ENCODE peak calls at places on chromosomes 5 and 9, in six cellular contexts. S is cardiac muscle cell, F is spleen, G is OCI-LY7, K is pancreas, P is fibroblast of villous mesenchyme. C is an unnamed sample.

GRCh38 chr5:132456553-132457361 is 33.8 kb downstream of the IRF1 start:
- DNase-seq in S (no peak), F (peak; percentile 95), G (peak; percentile 80), K (no peak), P (peak; percentile 59), C (no peak)

GRCh38 chr5:173293817-173294672 is 34.2 kb downstream of the STC2 start:
- DNase-seq in S (peak; percentile 90), F (peak; percentile 86), G (peak; percentile 75), K (peak; percentile 49), P (peak; percentile 81), C (peak; percentile 87)

GRCh38 chr5:80246995-80247729 is 8.7 kb downstream of the SERINC5 start:
- DNase-seq in S (peak; percentile 45), F (no peak), G (no peak), K (peak; percentile 55), P (peak; percentile 93), C (no peak)

GRCh38 chr9:16679327-16679821 is 191.1 kb downstream of the BNC2 start:
- DNase-seq in S (no peak), F (no peak), G (no peak), K (no peak), P (no peak), C (no peak)

GRCh38 chr5:152689275-152689711 is 284.2 kb upstream of the NMUR2 start:
- DNase-seq in S (no peak), F (peak; percentile 67), G (no peak), K (no peak), P (no peak), C (no peak)

GRCh38 chr5:95959964-95960801 is 1.5 kb downstream of the ELL2 start:
- DNase-seq in S (no peak), F (no peak), G (no peak), K (peak; percentile 27), P (peak; percentile 49), C (peak; percentile 18)

GRCh38 chr9:4764033-4764432 is 23.0 kb upstream of the AK3 start:
- DNase-seq in S (no peak), F (no peak), G (no peak), K (no peak), P (no peak), C (no peak)

GRCh38 chr5:141742866-141743651 is 61.0 kb upstream of the ARAP3 start:
- DNase-seq in S (peak; percentile 78), F (peak; percentile 67), G (peak; percentile 14), K (no peak), P (peak; percentile 34), C (no peak)

GRCh38 chr5:9898319-9898718 is 268.2 kb upstream of the TAS2R1 start:
- DNase-seq in S (peak; percentile 23), F (no peak), G (peak; percentile 4), K (peak; percentile 61), P (peak; percentile 42), C (peak; percentile 25)

GRCh38 chr5:9149988-9150387 is 395.9 kb downstream of the SEMA5A start:
- DNase-seq in S (no peak), F (no peak), G (no peak), K (no peak), P (peak; percentile 41), C (no peak)

GRCh38 chr9:131740898-131741297 is 1.0 kb upstream of the RAPGEF1 start:
- DNase-seq in S (no peak), F (peak; percentile 81), G (no peak), K (no peak), P (no peak), C (no peak)

GRCh38 chr9:5144217-5144616 is 41.2 kb downstream of the INSL6 start:
- DNase-seq in S (no peak), F (no peak), G (no peak), K (no peak), P (no peak), C (no peak)

GRCh38 chr9:134641173-134641985 is at the start of gene COL5A1:
- DNase-seq in S (peak; percentile 95), F (peak; percentile 85), G (no peak), K (peak; percentile 67), P (peak; percentile 96), C (peak; percentile 89)

GRCh38 chr9:68668127-68668526 is 36.9 kb upstream of the PIP5K1B start:
- DNase-seq in S (peak; percentile 22), F (no peak), G (no peak), K (no peak), P (no peak), C (no peak)

GRCh38 chr5:127878174-127878750 is 175.1 kb downstream of the CCDC192 start:
- DNase-seq in S (peak; percentile 59), F (no peak), G (peak; percentile 23), K (peak; percentile 49), P (peak; percentile 54), C (peak; percentile 67)

GRCh38 chr5:93717162-93717561 is 24.2 kb downstream of the POU5F2 start:
- DNase-seq in S (peak; percentile 62), F (no peak), G (no peak), K (no peak), P (peak; percentile 19), C (no peak)

GRCh38 chr9:73073337-73074175 is 78.1 kb upstream of the ANXA1 start:
- DNase-seq in S (no peak), F (no peak), G (no peak), K (no peak), P (peak; percentile 60), C (no peak)

GRCh38 chr5:14153932-14154646 is 10.9 kb downstream of the TRIO start:
- DNase-seq in S (peak; percentile 70), F (no peak), G (no peak), K (peak; percentile 21), P (peak; percentile 87), C (no peak)

GRCh38 chr5:95884511-95884910 is 62.0 kb upstream of the GLRX start:
- DNase-seq in S (no peak), F (no peak), G (no peak), K (no peak), P (peak; percentile 79), C (no peak)

GRCh38 chr5:78367318-78367991 is 7.0 kb downstream of the SCAMP1 start:
- DNase-seq in S (no peak), F (no peak), G (peak; percentile 43), K (no peak), P (no peak), C (no peak)

GRCh38 chr5:117486879-117487391 is 912.3 kb upstream of the SEMA6A start:
- DNase-seq in S (no peak), F (no peak), G (no peak), K (no peak), P (no peak), C (no peak)

GRCh38 chr9:124480621-124480981 is 26.6 kb downstream of the NR5A1 start:
- DNase-seq in S (peak; percentile 72), F (no peak), G (peak; percentile 59), K (no peak), P (peak; percentile 6), C (peak; percentile 70)

GRCh38 chr9:37031902-37032301 is 2.2 kb downstream of the PAX5 start:
- DNase-seq in S (no peak), F (no peak), G (peak; percentile 48), K (no peak), P (no peak), C (no peak)

GRCh38 chr5:154757647-154758406 is 2.6 kb downstream of the LARP1 start:
- DNase-seq in S (no peak), F (no peak), G (peak; percentile 34), K (peak; percentile 76), P (peak; percentile 64), C (no peak)

GRCh38 chr9:133735415-133735775 is 2.8 kb downstream of the SARDH start:
- DNase-seq in S (no peak), F (no peak), G (peak; percentile 13), K (no peak), P (no peak), C (no peak)

GRCh38 chr9:121876658-121877271 is 216.3 kb downstream of the TTLL11 start:
- DNase-seq in S (no peak), F (no peak), G (no peak), K (no peak), P (peak; percentile 38), C (no peak)

GRCh38 chr5:179275381-179275878 is 69.8 kb downstream of the ADAMTS2 start:
- DNase-seq in S (no peak), F (no peak), G (no peak), K (no peak), P (no peak), C (no peak)

GRCh38 chr5:179275941-179276837 is 69.1 kb downstream of the ADAMTS2 start:
- DNase-seq in S (no peak), F (no peak), G (no peak), K (peak; percentile 21), P (peak; percentile 99), C (no peak)

GRCh38 chr5:179273441-179274145 is 71.7 kb downstream of the ADAMTS2 start:
- DNase-seq in S (no peak), F (peak; percentile 36), G (no peak), K (no peak), P (no peak), C (peak; percentile 6)

GRCh38 chr5:179273074-179273435 is 72.2 kb downstream of the ADAMTS2 start:
- DNase-seq in S (no peak), F (no peak), G (no peak), K (no peak), P (no peak), C (peak; percentile 18)

GRCh38 chr5:179274321-179275315 is 70.6 kb downstream of the ADAMTS2 start:
- DNase-seq in S (no peak), F (peak; percentile 24), G (no peak), K (no peak), P (no peak), C (peak; percentile 15)
- TF ChIP-seq CTCF in S (peak; percentile 29), F (no peak), G (peak; percentile 19), K (no peak), P (peak; percentile 32), C (no peak)

DNA sequence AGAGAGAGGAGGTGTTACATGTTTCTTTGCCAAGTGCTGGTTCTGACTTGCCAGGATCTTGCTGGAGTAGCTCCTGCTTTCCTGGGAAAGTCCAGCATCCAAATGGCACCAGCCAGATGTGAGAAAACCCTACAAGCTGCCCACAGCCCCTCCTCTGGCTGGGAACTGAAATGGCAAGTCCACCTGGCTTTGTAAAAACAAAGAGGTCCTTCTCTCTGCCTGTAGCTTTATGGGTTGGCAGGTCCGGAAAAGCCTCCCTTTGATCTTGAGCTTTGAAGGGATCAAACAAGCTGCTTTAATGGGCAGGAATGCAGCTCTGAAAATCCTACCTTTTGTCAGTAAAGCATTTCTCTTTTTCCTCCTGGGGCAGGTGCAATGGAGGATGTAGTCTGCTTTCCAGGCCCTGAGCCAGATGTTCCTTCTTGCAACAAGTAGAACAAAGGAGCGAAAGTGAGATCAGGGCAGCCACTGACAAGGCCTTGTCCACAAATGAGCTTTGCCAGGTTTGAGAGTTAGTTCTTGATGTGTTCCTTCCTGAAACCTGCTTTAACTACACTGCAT is 456.7 kb downstream of the ZNF608 start:
- DNase-seq in S (no peak), F (no peak), G (peak; percentile 7), K (peak; percentile 94), P (no peak), C (no peak)
- TF ChIP-seq CTCF in S (no peak), F (no peak), G (peak; percentile 18), K (no peak), P (no peak), C (no peak)

DNA sequence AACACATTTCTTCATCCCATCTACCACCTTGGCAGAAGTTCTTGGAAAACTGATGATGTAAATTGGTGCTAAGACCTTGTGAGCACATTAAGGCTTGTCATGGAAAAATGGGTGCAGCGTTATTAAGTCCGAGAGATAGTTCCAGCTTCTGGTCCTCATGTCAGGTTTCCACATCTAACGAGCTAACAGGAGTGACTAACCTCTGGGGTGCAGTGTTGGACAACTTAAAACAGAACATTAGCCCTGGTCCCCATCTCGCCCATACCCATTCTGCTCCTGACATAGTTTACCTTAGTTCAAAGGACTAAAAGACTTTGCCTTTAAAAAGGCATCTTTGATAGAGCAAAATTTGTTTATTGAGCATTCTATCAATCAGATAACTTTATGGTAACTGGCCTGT is 128.0 kb downstream of the SLC1A3 start:
- DNase-seq in S (peak; percentile 19), F (no peak), G (peak; percentile 31), K (no peak), P (peak; percentile 24), C (no peak)
- TF ChIP-seq CTCF in S (peak; percentile 31), F (no peak), G (peak; percentile 47), K (no peak), P (peak; percentile 24), C (no peak)

GRCh38 chr5:84450617-84451414 is 66.1 kb upstream of the EDIL3 start:
- DNase-seq in S (no peak), F (no peak), G (peak; percentile 1), K (no peak), P (no peak), C (no peak)
- TF ChIP-seq CTCF in S (peak; percentile 49), F (no peak), G (peak; percentile 57), K (no peak), P (peak; percentile 39), C (peak; percentile 34)

C was measured in glutamatergic neuron.